ENCODE peak calls at places on chromosomes 5 and 9, in ten cellular contexts. One of them, this sample, is unnamed.

GRCh38 chr5:113719549-113719948 is 206.1 kb downstream of the YTHDC2 start:
- DNase-seq in GM12878: no peak
- DNase-seq in HepG2: no peak
- DNase-seq in transverse colon: no peak
- DNase-seq in H1: no peak
- DNase-seq in sigmoid colon: no peak
- DNase-seq in upper lobe of left lung: no peak
- DNase-seq in A549: no peak
- DNase-seq in tibial nerve: no peak
- DNase-seq in ovary: no peak
- DNase-seq in this sample: no peak

GRCh38 chr5:139952464-139953070 is 90.5 kb downstream of the NRG2 start:
- DNase-seq in H1: no peak
- DNase-seq in sigmoid colon: no peak
- DNase-seq in A549: no peak
- DNase-seq in tibial nerve: no peak
- DNase-seq in ovary: no peak
- DNase-seq in upper lobe of left lung: no peak
- DNase-seq in GM12878: no peak
- DNase-seq in HepG2: no peak
- DNase-seq in transverse colon: no peak
- DNase-seq in this sample: no peak

GRCh38 chr9:133506653-133507038 is 18.1 kb downstream of the MYMK start:
- DNase-seq in HepG2: peak; percentile 98
- DNase-seq in A549: peak; percentile 31
- DNase-seq in GM12878: no peak
- DNase-seq in transverse colon: no peak
- DNase-seq in upper lobe of left lung: peak; percentile 48
- DNase-seq in H1: no peak
- DNase-seq in sigmoid colon: no peak
- DNase-seq in ovary: peak; percentile 67
- DNase-seq in tibial nerve: peak; percentile 72
- DNase-seq in this sample: no peak

GRCh38 chr5:172266071-172266675 is 17.4 kb downstream of the UBTD2 start:
- DNase-seq in upper lobe of left lung: no peak
- DNase-seq in HepG2: no peak
- DNase-seq in A549: no peak
- DNase-seq in ovary: no peak
- DNase-seq in transverse colon: no peak
- DNase-seq in tibial nerve: no peak
- DNase-seq in GM12878: no peak
- DNase-seq in sigmoid colon: no peak
- DNase-seq in H1: no peak
- DNase-seq in this sample: no peak

GRCh38 chr9:15735083-15735974 is 182.5 kb downstream of the CCDC171 start:
- DNase-seq in upper lobe of left lung: peak; percentile 31
- DNase-seq in sigmoid colon: no peak
- DNase-seq in GM12878: no peak
- DNase-seq in H1: no peak
- DNase-seq in ovary: no peak
- DNase-seq in A549: peak; percentile 50
- DNase-seq in transverse colon: no peak
- DNase-seq in HepG2: no peak
- DNase-seq in tibial nerve: no peak
- DNase-seq in this sample: no peak

GRCh38 chr9:78298046-78298511 is 1.2 kb downstream of the PSAT1 start:
- DNase-seq in ovary: no peak
- DNase-seq in A549: no peak
- DNase-seq in HepG2: peak; percentile 28
- DNase-seq in GM12878: no peak
- DNase-seq in tibial nerve: no peak
- DNase-seq in transverse colon: no peak
- DNase-seq in upper lobe of left lung: no peak
- DNase-seq in sigmoid colon: no peak
- DNase-seq in H1: no peak
- DNase-seq in this sample: no peak

GRCh38 chr5:132662925-132663770 is 5.2 kb downstream of the IL13 start:
- DNase-seq in sigmoid colon: no peak
- DNase-seq in A549: peak; percentile 13
- DNase-seq in GM12878: peak; percentile 99
- DNase-seq in H1: no peak
- DNase-seq in transverse colon: no peak
- DNase-seq in upper lobe of left lung: no peak
- DNase-seq in ovary: no peak
- DNase-seq in tibial nerve: no peak
- DNase-seq in HepG2: peak; percentile 36
- DNase-seq in this sample: no peak

GRCh38 chr5:11557063-11557462 is 347.2 kb downstream of the CTNND2 start:
- DNase-seq in GM12878: no peak
- DNase-seq in sigmoid colon: no peak
- DNase-seq in H1: no peak
- DNase-seq in A549: no peak
- DNase-seq in upper lobe of left lung: no peak
- DNase-seq in ovary: no peak
- DNase-seq in transverse colon: no peak
- DNase-seq in HepG2: no peak
- DNase-seq in tibial nerve: no peak
- DNase-seq in this sample: no peak

GRCh38 chr5:54889826-54890225 is 95.6 kb downstream of the ESM1 start:
- DNase-seq in A549: peak; percentile 27
- DNase-seq in transverse colon: no peak
- DNase-seq in tibial nerve: no peak
- DNase-seq in upper lobe of left lung: no peak
- DNase-seq in ovary: no peak
- DNase-seq in GM12878: no peak
- DNase-seq in sigmoid colon: no peak
- DNase-seq in HepG2: no peak
- DNase-seq in H1: no peak
- DNase-seq in this sample: no peak

GRCh38 chr5:125575561-125576504 is 829.4 kb upstream of the ZNF608 start:
- DNase-seq in HepG2: no peak
- DNase-seq in A549: no peak
- DNase-seq in upper lobe of left lung: no peak
- DNase-seq in H1: peak; percentile 1
- DNase-seq in sigmoid colon: peak; percentile 69
- DNase-seq in ovary: no peak
- DNase-seq in transverse colon: peak; percentile 66
- DNase-seq in GM12878: no peak
- DNase-seq in tibial nerve: no peak
- DNase-seq in this sample: no peak

GRCh38 chr9:121636411-121636865 is 15.0 kb upstream of the DAB2IP start:
- DNase-seq in upper lobe of left lung: no peak
- DNase-seq in ovary: no peak
- DNase-seq in transverse colon: no peak
- DNase-seq in sigmoid colon: peak; percentile 83
- DNase-seq in A549: no peak
- DNase-seq in tibial nerve: no peak
- DNase-seq in GM12878: no peak
- DNase-seq in HepG2: no peak
- DNase-seq in H1: no peak
- DNase-seq in this sample: no peak

GRCh38 chr5:30604648-30605262 is 588.7 kb upstream of the CDH6 start:
- DNase-seq in H1: no peak
- DNase-seq in upper lobe of left lung: no peak
- DNase-seq in A549: no peak
- DNase-seq in sigmoid colon: no peak
- DNase-seq in GM12878: no peak
- DNase-seq in tibial nerve: no peak
- DNase-seq in ovary: no peak
- DNase-seq in HepG2: no peak
- DNase-seq in transverse colon: no peak
- DNase-seq in this sample: no peak

GRCh38 chr5:1184163-1184470 is 17.3 kb upstream of the SLC6A19 start:
- DNase-seq in transverse colon: no peak
- DNase-seq in HepG2: no peak
- DNase-seq in GM12878: no peak
- DNase-seq in upper lobe of left lung: no peak
- DNase-seq in H1: no peak
- DNase-seq in sigmoid colon: no peak
- DNase-seq in A549: no peak
- DNase-seq in ovary: no peak
- DNase-seq in tibial nerve: no peak
- DNase-seq in this sample: no peak

GRCh38 chr5:1183424-1184162 is 17.8 kb upstream of the SLC6A19 start:
- DNase-seq in transverse colon: no peak
- DNase-seq in A549: no peak
- DNase-seq in ovary: no peak
- DNase-seq in tibial nerve: no peak
- DNase-seq in H1: no peak
- DNase-seq in upper lobe of left lung: no peak
- DNase-seq in GM12878: no peak
- DNase-seq in sigmoid colon: no peak
- DNase-seq in HepG2: no peak
- DNase-seq in this sample: no peak

GRCh38 chr5:1182360-1182632 is 19.1 kb upstream of the SLC6A19 start:
- DNase-seq in GM12878: no peak
- DNase-seq in tibial nerve: no peak
- DNase-seq in A549: no peak
- DNase-seq in HepG2: no peak
- DNase-seq in sigmoid colon: no peak
- DNase-seq in transverse colon: no peak
- DNase-seq in upper lobe of left lung: no peak
- DNase-seq in ovary: no peak
- DNase-seq in H1: no peak
- DNase-seq in this sample: no peak

GRCh38 chr5:1181451-1182359 is 19.7 kb upstream of the SLC6A19 start:
- DNase-seq in transverse colon: peak; percentile 53
- DNase-seq in upper lobe of left lung: no peak
- DNase-seq in H1: no peak
- DNase-seq in HepG2: peak; percentile 45
- DNase-seq in GM12878: no peak
- DNase-seq in ovary: no peak
- DNase-seq in sigmoid colon: no peak
- DNase-seq in A549: no peak
- DNase-seq in tibial nerve: no peak
- DNase-seq in this sample: no peak

GRCh38 chr5:1182633-1183423 is 18.6 kb upstream of the SLC6A19 start:
- DNase-seq in sigmoid colon: no peak
- DNase-seq in A549: no peak
- DNase-seq in transverse colon: peak; percentile 58
- DNase-seq in ovary: no peak
- DNase-seq in GM12878: no peak
- DNase-seq in tibial nerve: no peak
- DNase-seq in H1: no peak
- DNase-seq in upper lobe of left lung: no peak
- DNase-seq in HepG2: peak; percentile 89
- DNase-seq in this sample: no peak
- TF ChIP-seq EP300 in sigmoid colon: no peak
- TF ChIP-seq EP300 in A549: no peak
- TF ChIP-seq EP300 in transverse colon: no peak
- TF ChIP-seq EP300 in ovary: no peak
- TF ChIP-seq EP300 in GM12878: no peak
- TF ChIP-seq EP300 in tibial nerve: no peak
- TF ChIP-seq EP300 in H1: no peak
- TF ChIP-seq EP300 in upper lobe of left lung: no peak
- TF ChIP-seq EP300 in HepG2: peak; percentile 54
- TF ChIP-seq EP300 in this sample: no peak

GRCh38 chr5:177453852-177454396 is 7.3 kb downstream of the PRR7 start:
- DNase-seq in tibial nerve: no peak
- DNase-seq in transverse colon: peak; percentile 38
- DNase-seq in upper lobe of left lung: no peak
- DNase-seq in H1: no peak
- DNase-seq in A549: no peak
- DNase-seq in ovary: no peak
- DNase-seq in GM12878: no peak
- DNase-seq in sigmoid colon: peak; percentile 79
- DNase-seq in HepG2: no peak
- DNase-seq in this sample: no peak
- H3K27ac ChIP-seq in tibial nerve: peak overlapping the region; percentile 79
- H3K27ac ChIP-seq in transverse colon: peak overlapping the region; percentile 54
- H3K27ac ChIP-seq in upper lobe of left lung: peak overlapping the region; percentile 49
- H3K27ac ChIP-seq in H1: no peak overlapping the region
- H3K27ac ChIP-seq in A549: peak overlapping the region; percentile 86
- H3K27ac ChIP-seq in ovary: no peak overlapping the region
- H3K27ac ChIP-seq in GM12878: peak overlapping the region; percentile 62
- H3K27ac ChIP-seq in sigmoid colon: peak overlapping the region; percentile 82
- H3K27ac ChIP-seq in HepG2: peak overlapping the region; percentile 84
- H3K27ac ChIP-seq in this sample: peak overlapping the region; percentile 46

DNA sequence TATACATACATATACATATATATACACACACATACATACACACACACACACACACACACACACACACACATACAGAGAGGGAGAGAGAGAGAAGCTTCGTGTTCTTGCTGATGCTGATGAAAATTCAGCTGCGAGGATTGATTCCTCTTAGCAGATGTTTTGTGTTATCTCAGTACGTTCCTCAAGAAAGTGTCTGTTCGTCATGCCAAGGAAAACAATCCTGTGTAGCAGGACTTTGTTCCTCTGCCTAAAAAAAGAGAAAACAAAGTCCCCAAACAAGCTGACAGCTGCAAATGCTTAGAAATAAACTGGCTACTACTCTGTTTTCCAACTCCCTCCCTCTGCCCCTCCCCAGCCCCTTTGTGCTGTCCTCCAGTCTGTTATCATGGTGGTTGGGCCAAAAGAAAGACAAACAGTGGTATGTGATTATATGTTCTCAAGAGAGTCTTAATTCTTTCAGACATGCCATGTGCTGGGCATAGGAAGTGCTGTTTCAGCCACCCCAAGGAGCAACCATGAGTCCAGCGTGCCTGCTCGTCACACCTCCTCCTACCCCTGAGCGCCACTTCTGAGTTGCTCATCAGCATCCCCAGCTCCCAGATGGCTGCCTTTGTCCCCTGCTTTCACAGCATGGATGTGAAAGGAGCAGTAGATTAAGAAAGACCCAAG is 71.5 kb upstream of the EQTN start:
- DNase-seq in sigmoid colon: no peak
- DNase-seq in ovary: peak; percentile 67
- DNase-seq in tibial nerve: peak; percentile 65
- DNase-seq in transverse colon: no peak
- DNase-seq in H1: no peak
- DNase-seq in GM12878: no peak
- DNase-seq in A549: no peak
- DNase-seq in upper lobe of left lung: no peak
- DNase-seq in HepG2: no peak
- DNase-seq in this sample: peak; percentile 73
- TF ChIP-seq EP300 in sigmoid colon: no peak
- TF ChIP-seq EP300 in ovary: no peak
- TF ChIP-seq EP300 in tibial nerve: no peak
- TF ChIP-seq EP300 in transverse colon: no peak
- TF ChIP-seq EP300 in H1: no peak
- TF ChIP-seq EP300 in GM12878: no peak
- TF ChIP-seq EP300 in A549: no peak
- TF ChIP-seq EP300 in upper lobe of left lung: no peak
- TF ChIP-seq EP300 in HepG2: no peak
- TF ChIP-seq EP300 in this sample: no peak

DNA sequence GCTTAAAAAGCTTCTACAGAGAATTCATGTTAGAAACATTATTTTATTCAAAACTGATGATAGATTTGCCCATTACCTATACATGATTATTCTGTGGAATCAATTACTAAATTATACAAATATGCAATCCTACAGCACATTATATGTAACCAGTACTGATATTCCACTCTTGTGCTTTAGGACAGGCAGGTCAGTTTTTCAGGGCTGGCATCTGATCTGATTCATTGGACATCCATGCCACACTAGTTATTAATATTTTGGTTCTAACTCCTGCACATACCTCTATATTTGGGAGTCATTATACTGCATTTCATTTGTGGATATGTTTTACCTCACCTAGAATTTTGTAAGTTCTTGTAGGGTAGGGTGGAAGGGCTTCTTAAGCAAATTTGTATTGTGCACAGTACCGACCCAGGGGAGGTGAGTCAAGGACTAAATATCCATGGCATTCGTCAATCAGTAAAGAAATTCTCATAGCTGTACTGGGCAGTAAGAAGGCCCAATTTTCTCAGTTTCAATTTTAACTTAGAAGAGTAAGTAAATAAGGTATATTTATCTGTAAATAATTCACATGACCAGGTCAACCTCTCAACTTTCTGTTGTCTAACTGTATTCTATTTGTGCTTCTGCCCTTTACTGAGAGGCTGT is 33.5 kb downstream of the ELOVL7 start:
- DNase-seq in ovary: no peak
- DNase-seq in GM12878: no peak
- DNase-seq in A549: peak; percentile 85
- DNase-seq in tibial nerve: no peak
- DNase-seq in transverse colon: no peak
- DNase-seq in upper lobe of left lung: no peak
- DNase-seq in sigmoid colon: no peak
- DNase-seq in H1: no peak
- DNase-seq in HepG2: peak; percentile 61
- DNase-seq in this sample: no peak
- H3K27ac ChIP-seq in ovary: no peak overlapping the region
- H3K27ac ChIP-seq in GM12878: no peak overlapping the region
- H3K27ac ChIP-seq in A549: peak overlapping the region; percentile 78
- H3K27ac ChIP-seq in tibial nerve: no peak overlapping the region
- H3K27ac ChIP-seq in transverse colon: no peak overlapping the region
- H3K27ac ChIP-seq in upper lobe of left lung: no peak overlapping the region
- H3K27ac ChIP-seq in sigmoid colon: no peak overlapping the region
- H3K27ac ChIP-seq in H1: no peak overlapping the region
- H3K27ac ChIP-seq in HepG2: no peak overlapping the region
- H3K27ac ChIP-seq in this sample: no peak overlapping the region

This sample was measured in suprapubic skin.